ENCODE peak calls at places on chromosomes 3 and 15, in seven cellular contexts. H is GM10248, T is omental fat pad, G is fibroblast of pulmonary artery, Z is HFFc6, J is cardiac fibroblast, W is ovary. M is an unnamed sample.
A peak's percentile ranks its signal among the peaks of the same experiment; 100 is the strongest.

GRCh38 chr15:53210653-53211052 is 420.5 kb upstream of the ONECUT1 start:
- DNase-seq in H (no peak), T (no peak), G (no peak), Z (no peak), J (no peak), W (no peak), M (no peak)

GRCh38 chr15:89735773-89736172 is 15.3 kb downstream of the MESP1 start:
- DNase-seq in H (no peak), T (no peak), G (no peak), Z (no peak), J (no peak), W (no peak), M (no peak)

GRCh38 chr15:27993544-27993943 is 105.6 kb downstream of the OCA2 start:
- DNase-seq in H (no peak), T (no peak), G (no peak), Z (no peak), J (no peak), W (no peak), M (no peak)

GRCh38 chr15:80890341-80890972 is 99.2 kb downstream of the MESD start:
- DNase-seq in H (no peak), T (no peak), G (no peak), Z (no peak), J (peak; percentile 68), W (no peak), M (no peak)

GRCh38 chr3:71581451-71581980 is 2.0 kb downstream of the FOXP1 start:
- DNase-seq in H (no peak), T (no peak), G (no peak), Z (no peak), J (peak; percentile 33), W (peak; percentile 50), M (no peak)

GRCh38 chr15:69480932-69481331 is 28.3 kb downstream of the RPLP1 start:
- DNase-seq in H (no peak), T (no peak), G (no peak), Z (no peak), J (no peak), W (no peak), M (no peak)

GRCh38 chr15:29143909-29144308 is 125.7 kb downstream of the NSMCE3 start:
- DNase-seq in H (no peak), T (no peak), G (peak; percentile 79), Z (peak; percentile 58), J (peak; percentile 84), W (no peak), M (peak; percentile 91)

GRCh38 chr3:132517311-132517710 is 79.8 kb upstream of the ACKR4 start:
- DNase-seq in H (no peak), T (no peak), G (no peak), Z (no peak), J (no peak), W (no peak), M (no peak)

GRCh38 chr3:28317438-28318022 is 31.0 kb upstream of the ZCWPW2 start:
- DNase-seq in H (peak; percentile 22), T (no peak), G (peak; percentile 58), Z (peak; percentile 23), J (peak; percentile 67), W (no peak), M (no peak)

GRCh38 chr3:189789432-189789831 is 158.2 kb downstream of the TP63 start:
- DNase-seq in H (no peak), T (no peak), G (no peak), Z (no peak), J (no peak), W (no peak), M (no peak)

GRCh38 chr15:22913646-22914380 is 66.4 kb downstream of the CYFIP1 start:
- DNase-seq in H (no peak), T (no peak), G (no peak), Z (no peak), J (no peak), W (no peak), M (no peak)

GRCh38 chr15:45185069-45185779 is 2.5 kb downstream of the SHF start:
- DNase-seq in H (no peak), T (no peak), G (no peak), Z (no peak), J (no peak), W (no peak), M (no peak)

GRCh38 chr3:122668930-122669730 is 11.5 kb upstream of the PARP14 start:
- DNase-seq in H (peak; percentile 40), T (no peak), G (peak; percentile 28), Z (peak; percentile 74), J (peak; percentile 48), W (no peak), M (peak; percentile 74)

GRCh38 chr3:66407281-66408218 is 93.3 kb downstream of the LRIG1 start:
- DNase-seq in H (peak; percentile 88), T (peak; percentile 77), G (peak; percentile 59), Z (peak; percentile 15), J (peak; percentile 63), W (peak; percentile 79), M (peak; percentile 20)

GRCh38 chr3:27758083-27758482 is 36.0 kb upstream of the EOMES start:
- DNase-seq in H (no peak), T (no peak), G (peak; percentile 74), Z (peak; percentile 82), J (peak; percentile 90), W (no peak), M (peak; percentile 68)

GRCh38 chr3:68007621-68008226 is 353.3 kb upstream of the SUCLG2 start:
- DNase-seq in H (no peak), T (no peak), G (no peak), Z (no peak), J (no peak), W (no peak), M (no peak)

GRCh38 chr3:112126501-112126900 is 6.5 kb downstream of the GCSAM start:
- DNase-seq in H (no peak), T (no peak), G (no peak), Z (peak; percentile 38), J (no peak), W (no peak), M (no peak)

GRCh38 chr3:154421067-154421466 is 8.9 kb downstream of the GPR149 start:
- DNase-seq in H (no peak), T (no peak), G (peak; percentile 27), Z (no peak), J (peak; percentile 24), W (no peak), M (no peak)

GRCh38 chr3:98808071-98808470 is 44.9 kb downstream of the ST3GAL6 start:
- DNase-seq in H (no peak), T (no peak), G (no peak), Z (no peak), J (peak; percentile 54), W (no peak), M (no peak)

GRCh38 chr3:82281205-82281604 is 519.8 kb upstream of the GBE1 start:
- DNase-seq in H (no peak), T (no peak), G (no peak), Z (no peak), J (no peak), W (no peak), M (no peak)

DNA sequence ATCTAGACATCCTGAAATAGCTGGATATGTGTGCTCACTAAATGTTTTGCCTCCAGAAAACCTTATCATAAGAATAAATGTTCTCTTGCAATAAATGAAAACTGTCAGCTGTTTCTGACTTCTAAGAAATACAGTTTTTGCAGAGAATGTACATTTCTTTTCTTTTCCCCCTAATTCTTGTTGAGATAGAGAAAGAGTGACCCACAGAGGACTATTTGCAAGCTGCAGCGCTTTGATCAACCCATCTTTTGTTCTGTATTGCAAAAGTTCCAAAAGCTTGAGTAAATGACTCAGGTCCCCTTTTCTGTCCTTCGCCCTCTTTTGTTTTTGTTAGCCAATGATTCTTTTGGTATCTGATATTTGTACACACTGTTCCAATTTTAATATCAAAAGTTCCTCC is 141.9 kb downstream of the BBX start:
- DNase-seq in H (no peak), T (no peak), G (peak; percentile 35), Z (no peak), J (peak; percentile 51), W (no peak), M (no peak)
- TF ChIP-seq CTCF in H (no peak), T (no peak), G (peak; percentile 24), Z (no peak), J (peak; percentile 15), W (no peak), M (peak; percentile 3)

GRCh38 chr3:159825216-159825854 is 163.3 kb upstream of the IL12A start:
- DNase-seq in H (no peak), T (no peak), G (no peak), Z (no peak), J (no peak), W (no peak), M (no peak)
- TF ChIP-seq CTCF in H (no peak), T (no peak), G (no peak), Z (no peak), J (no peak), W (no peak), M (peak; percentile 34)

DNA sequence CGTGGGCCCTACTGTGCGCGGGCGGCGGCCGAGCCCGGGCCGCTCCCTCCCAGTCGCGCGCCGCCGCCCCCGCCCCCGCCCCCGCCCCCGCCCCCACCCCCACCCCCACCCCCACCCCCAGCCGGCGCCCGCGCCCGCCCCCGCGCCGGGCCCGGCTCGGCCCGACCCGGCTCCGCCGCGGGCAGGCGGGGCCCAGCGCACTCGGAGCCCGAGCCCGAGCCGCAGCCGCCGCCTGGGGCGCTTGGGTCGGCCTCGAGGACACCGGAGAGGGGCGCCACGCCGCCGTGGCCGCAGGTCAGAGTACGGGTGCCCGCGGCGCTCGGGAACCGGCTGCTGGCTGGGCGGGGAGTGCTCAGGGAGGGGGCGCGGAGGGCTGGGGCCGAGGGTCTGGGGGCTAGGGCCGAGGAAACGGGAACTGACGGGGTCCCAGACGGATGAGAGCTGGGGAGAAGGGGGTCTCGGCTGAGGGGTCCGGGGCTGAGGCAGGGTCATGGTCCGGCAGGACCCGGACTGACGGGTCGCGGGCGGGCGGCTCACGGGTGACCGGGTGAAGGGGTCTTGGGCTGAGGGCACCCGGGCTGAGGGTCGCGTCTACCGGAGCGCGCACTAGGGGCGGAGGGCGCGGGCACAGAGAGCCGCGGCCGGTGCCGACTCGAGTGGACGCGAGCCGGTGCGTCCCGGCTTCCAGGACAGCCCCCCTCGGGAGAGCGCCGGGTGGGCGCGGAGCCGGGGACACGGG is 974 bp upstream of the PPARG start:
- DNase-seq in H (peak; percentile 29), T (no peak), G (peak; percentile 57), Z (no peak), J (peak; percentile 31), W (peak; percentile 55), M (no peak)
- TF ChIP-seq CTCF in H (peak; percentile 8), T (no peak), G (no peak), Z (no peak), J (no peak), W (no peak), M (no peak)

GRCh38 chr15:48458876-48459275 is 127.6 kb downstream of the DUT start:
- DNase-seq in H (no peak), T (no peak), G (no peak), Z (no peak), J (peak; percentile 43), W (no peak), M (no peak)
- TF ChIP-seq CTCF in H (no peak), T (no peak), G (no peak), Z (no peak), J (no peak), W (no peak), M (no peak)

DNA sequence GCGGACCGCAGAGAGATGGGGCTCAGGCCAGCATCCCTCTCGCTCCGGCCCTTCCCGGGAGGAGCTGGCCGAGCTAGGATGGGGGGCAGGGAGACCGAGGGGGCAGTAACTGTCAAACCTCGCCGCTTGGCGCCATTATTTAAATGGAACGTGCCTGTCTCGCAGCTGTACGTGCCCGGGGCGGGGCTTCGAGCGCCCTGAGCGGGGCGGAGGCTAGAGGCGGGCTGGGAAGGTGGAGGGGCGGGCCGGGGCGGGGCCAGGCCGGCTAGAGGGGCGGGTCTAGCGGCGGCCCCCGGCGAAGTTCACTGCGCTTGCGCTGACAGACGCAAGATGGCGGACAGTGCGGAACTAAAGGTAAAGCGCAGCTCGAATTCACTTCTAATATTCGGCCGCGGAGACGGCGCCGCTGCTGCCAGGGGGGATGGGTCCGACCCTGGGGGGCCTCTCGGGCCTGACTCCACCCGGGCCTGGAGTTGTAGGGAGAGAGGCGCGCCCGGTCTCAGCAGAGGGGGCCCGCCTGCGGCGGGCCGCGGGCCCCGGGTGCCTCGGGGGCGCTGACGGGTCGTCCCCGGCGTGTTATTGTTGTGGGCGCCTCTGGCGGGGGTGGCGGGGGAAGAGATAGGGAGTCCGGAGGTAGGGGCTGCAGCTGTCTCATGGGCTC is at the start of gene PIAS1:
- DNase-seq in H (peak; percentile 98), T (peak; percentile 69), G (peak; percentile 91), Z (peak; percentile 85), J (peak; percentile 90), W (peak; percentile 91), M (no peak)
- TF ChIP-seq CTCF in H (no peak), T (no peak), G (no peak), Z (peak; percentile 38), J (no peak), W (no peak), M (no peak)